ENCODE peak calls at places on chromosomes 2 and 18, in four cellular contexts. One of them, this sample, is unnamed.

GRCh38 chr2:42725657-42726056 is 38.3 kb downstream of the OXER1 start:
- DNase-seq in psoas muscle: no peak
- DNase-seq in stimulated activated CD8-positive, alpha-beta memory T cell treated with anti-CD3 and anti-CD28 coated beads, Interleukin-7, amount 100 ng/mL, for 24 hours: no peak
- DNase-seq in NCI-H460: no peak
- DNase-seq in this sample: peak

GRCh38 chr2:12766421-12766879 is 49.7 kb downstream of the TRIB2 start:
- DNase-seq in psoas muscle: no peak
- DNase-seq in stimulated activated CD8-positive, alpha-beta memory T cell treated with anti-CD3 and anti-CD28 coated beads, Interleukin-7, amount 100 ng/mL, for 24 hours: no peak
- DNase-seq in NCI-H460: no peak
- DNase-seq in this sample: peak

GRCh38 chr2:18311413-18311812 is 249.0 kb downstream of the RDH14 start:
- DNase-seq in psoas muscle: no peak
- DNase-seq in stimulated activated CD8-positive, alpha-beta memory T cell treated with anti-CD3 and anti-CD28 coated beads, Interleukin-7, amount 100 ng/mL, for 24 hours: no peak
- DNase-seq in NCI-H460: no peak
- DNase-seq in this sample: no peak

GRCh38 chr2:101900375-101900774 is 91.4 kb upstream of the IL1R2 start:
- DNase-seq in psoas muscle: no peak
- DNase-seq in stimulated activated CD8-positive, alpha-beta memory T cell treated with anti-CD3 and anti-CD28 coated beads, Interleukin-7, amount 100 ng/mL, for 24 hours: peak
- DNase-seq in NCI-H460: no peak
- DNase-seq in this sample: no peak

GRCh38 chr2:12278217-12278755 is 438.4 kb upstream of the TRIB2 start:
- DNase-seq in psoas muscle: no peak
- DNase-seq in stimulated activated CD8-positive, alpha-beta memory T cell treated with anti-CD3 and anti-CD28 coated beads, Interleukin-7, amount 100 ng/mL, for 24 hours: no peak
- DNase-seq in NCI-H460: no peak
- DNase-seq in this sample: no peak

GRCh38 chr2:199273043-199273647 is 184.6 kb downstream of the SATB2 start:
- DNase-seq in psoas muscle: no peak
- DNase-seq in stimulated activated CD8-positive, alpha-beta memory T cell treated with anti-CD3 and anti-CD28 coated beads, Interleukin-7, amount 100 ng/mL, for 24 hours: no peak
- DNase-seq in NCI-H460: no peak
- DNase-seq in this sample: peak

GRCh38 chr18:46718501-46719341 is 38.1 kb downstream of the ST8SIA5 start:
- DNase-seq in psoas muscle: no peak
- DNase-seq in stimulated activated CD8-positive, alpha-beta memory T cell treated with anti-CD3 and anti-CD28 coated beads, Interleukin-7, amount 100 ng/mL, for 24 hours: no peak
- DNase-seq in NCI-H460: no peak
- DNase-seq in this sample: no peak

GRCh38 chr2:46339676-46340459 is 42.7 kb downstream of the EPAS1 start:
- DNase-seq in psoas muscle: no peak
- DNase-seq in stimulated activated CD8-positive, alpha-beta memory T cell treated with anti-CD3 and anti-CD28 coated beads, Interleukin-7, amount 100 ng/mL, for 24 hours: no peak
- DNase-seq in NCI-H460: no peak
- DNase-seq in this sample: no peak

GRCh38 chr2:206164261-206164862 is 4.7 kb downstream of the EEF1B2 start:
- DNase-seq in psoas muscle: no peak
- DNase-seq in stimulated activated CD8-positive, alpha-beta memory T cell treated with anti-CD3 and anti-CD28 coated beads, Interleukin-7, amount 100 ng/mL, for 24 hours: no peak
- DNase-seq in NCI-H460: peak
- DNase-seq in this sample: peak

GRCh38 chr2:224008702-224009261 is 30.3 kb downstream of the SERPINE2 start:
- DNase-seq in psoas muscle: no peak
- DNase-seq in stimulated activated CD8-positive, alpha-beta memory T cell treated with anti-CD3 and anti-CD28 coated beads, Interleukin-7, amount 100 ng/mL, for 24 hours: no peak
- DNase-seq in NCI-H460: no peak
- DNase-seq in this sample: no peak

This sample was measured in COLO829.